ENCODE peak calls at places on chromosomes 1 and 21, in eight cellular contexts. One of them, this sample, is unnamed.

GRCh38 chr1:10429868-10430215 is 391 bp upstream of the CENPS start:
- DNase-seq in colonic mucosa: peak; percentile 30
- DNase-seq in HEK293T: no peak
- DNase-seq in hepatic stellate cell: peak; percentile 24
- DNase-seq in ascending aorta: no peak
- DNase-seq in neuronal stem cell: no peak
- DNase-seq in stimulated activated CD8-positive, alpha-beta memory T cell treated with anti-CD3 and anti-CD28 coated beads, Interleukin-4, amount 100 ng/mL, for 48 hours: peak; percentile 34
- DNase-seq in right lobe of liver: no peak
- DNase-seq in this sample: peak; percentile 34

GRCh38 chr1:1980467-1981141 is 23.0 kb downstream of the CFAP74 start:
- DNase-seq in colonic mucosa: no peak
- DNase-seq in ascending aorta: no peak
- DNase-seq in right lobe of liver: no peak
- DNase-seq in stimulated activated CD8-positive, alpha-beta memory T cell treated with anti-CD3 and anti-CD28 coated beads, Interleukin-4, amount 100 ng/mL, for 48 hours: no peak
- DNase-seq in HEK293T: no peak
- DNase-seq in neuronal stem cell: no peak
- DNase-seq in hepatic stellate cell: no peak
- DNase-seq in this sample: no peak

GRCh38 chr1:52057245-52057644 is 1.1 kb downstream of the BTF3L4 start:
- DNase-seq in stimulated activated CD8-positive, alpha-beta memory T cell treated with anti-CD3 and anti-CD28 coated beads, Interleukin-4, amount 100 ng/mL, for 48 hours: no peak
- DNase-seq in colonic mucosa: no peak
- DNase-seq in neuronal stem cell: no peak
- DNase-seq in HEK293T: no peak
- DNase-seq in hepatic stellate cell: no peak
- DNase-seq in ascending aorta: no peak
- DNase-seq in right lobe of liver: no peak
- DNase-seq in this sample: no peak

GRCh38 chr1:221845650-221846371 is 103.9 kb upstream of the DUSP10 start:
- DNase-seq in right lobe of liver: peak; percentile 44
- DNase-seq in stimulated activated CD8-positive, alpha-beta memory T cell treated with anti-CD3 and anti-CD28 coated beads, Interleukin-4, amount 100 ng/mL, for 48 hours: no peak
- DNase-seq in hepatic stellate cell: no peak
- DNase-seq in ascending aorta: no peak
- DNase-seq in HEK293T: peak; percentile 33
- DNase-seq in neuronal stem cell: no peak
- DNase-seq in colonic mucosa: no peak
- DNase-seq in this sample: no peak

GRCh38 chr1:6511056-6511455 is 19.6 kb upstream of the PLEKHG5 start:
- DNase-seq in colonic mucosa: no peak
- DNase-seq in HEK293T: no peak
- DNase-seq in hepatic stellate cell: no peak
- DNase-seq in ascending aorta: no peak
- DNase-seq in neuronal stem cell: no peak
- DNase-seq in right lobe of liver: no peak
- DNase-seq in stimulated activated CD8-positive, alpha-beta memory T cell treated with anti-CD3 and anti-CD28 coated beads, Interleukin-4, amount 100 ng/mL, for 48 hours: no peak
- DNase-seq in this sample: no peak

GRCh38 chr1:84869750-84870149 is 23.3 kb downstream of the LPAR3 start:
- DNase-seq in ascending aorta: no peak
- DNase-seq in right lobe of liver: no peak
- DNase-seq in stimulated activated CD8-positive, alpha-beta memory T cell treated with anti-CD3 and anti-CD28 coated beads, Interleukin-4, amount 100 ng/mL, for 48 hours: no peak
- DNase-seq in colonic mucosa: no peak
- DNase-seq in HEK293T: no peak
- DNase-seq in hepatic stellate cell: no peak
- DNase-seq in neuronal stem cell: no peak
- DNase-seq in this sample: no peak

GRCh38 chr1:181113061-181113695 is 24.7 kb downstream of the IER5 start:
- DNase-seq in colonic mucosa: no peak
- DNase-seq in HEK293T: no peak
- DNase-seq in neuronal stem cell: no peak
- DNase-seq in ascending aorta: no peak
- DNase-seq in right lobe of liver: no peak
- DNase-seq in stimulated activated CD8-positive, alpha-beta memory T cell treated with anti-CD3 and anti-CD28 coated beads, Interleukin-4, amount 100 ng/mL, for 48 hours: no peak
- DNase-seq in hepatic stellate cell: peak; percentile 72
- DNase-seq in this sample: no peak

GRCh38 chr1:161382214-161383019 is 14.7 kb upstream of the CFAP126 start:
- DNase-seq in colonic mucosa: no peak
- DNase-seq in HEK293T: peak; percentile 54
- DNase-seq in right lobe of liver: no peak
- DNase-seq in neuronal stem cell: peak; percentile 29
- DNase-seq in ascending aorta: peak; percentile 81
- DNase-seq in stimulated activated CD8-positive, alpha-beta memory T cell treated with anti-CD3 and anti-CD28 coated beads, Interleukin-4, amount 100 ng/mL, for 48 hours: no peak
- DNase-seq in hepatic stellate cell: peak; percentile 48
- DNase-seq in this sample: no peak

GRCh38 chr1:196196486-196196885 is 411.8 kb downstream of the KCNT2 start:
- DNase-seq in colonic mucosa: no peak
- DNase-seq in HEK293T: no peak
- DNase-seq in stimulated activated CD8-positive, alpha-beta memory T cell treated with anti-CD3 and anti-CD28 coated beads, Interleukin-4, amount 100 ng/mL, for 48 hours: no peak
- DNase-seq in neuronal stem cell: no peak
- DNase-seq in hepatic stellate cell: no peak
- DNase-seq in ascending aorta: no peak
- DNase-seq in right lobe of liver: no peak
- DNase-seq in this sample: no peak

GRCh38 chr1:210629276-210629675 is 300.6 kb downstream of the HHAT start:
- DNase-seq in hepatic stellate cell: no peak
- DNase-seq in HEK293T: no peak
- DNase-seq in right lobe of liver: no peak
- DNase-seq in neuronal stem cell: no peak
- DNase-seq in colonic mucosa: no peak
- DNase-seq in ascending aorta: no peak
- DNase-seq in stimulated activated CD8-positive, alpha-beta memory T cell treated with anti-CD3 and anti-CD28 coated beads, Interleukin-4, amount 100 ng/mL, for 48 hours: no peak
- DNase-seq in this sample: no peak

GRCh38 chr1:165161130-165161529 is 195.4 kb downstream of the LMX1A start:
- DNase-seq in neuronal stem cell: no peak
- DNase-seq in hepatic stellate cell: no peak
- DNase-seq in HEK293T: no peak
- DNase-seq in ascending aorta: no peak
- DNase-seq in colonic mucosa: no peak
- DNase-seq in right lobe of liver: peak; percentile 52
- DNase-seq in stimulated activated CD8-positive, alpha-beta memory T cell treated with anti-CD3 and anti-CD28 coated beads, Interleukin-4, amount 100 ng/mL, for 48 hours: no peak
- DNase-seq in this sample: no peak

GRCh38 chr1:157156058-157156541 is 17.9 kb upstream of the ETV3 start:
- DNase-seq in neuronal stem cell: peak; percentile 78
- DNase-seq in HEK293T: peak; percentile 89
- DNase-seq in right lobe of liver: peak; percentile 79
- DNase-seq in colonic mucosa: peak; percentile 78
- DNase-seq in stimulated activated CD8-positive, alpha-beta memory T cell treated with anti-CD3 and anti-CD28 coated beads, Interleukin-4, amount 100 ng/mL, for 48 hours: peak; percentile 91
- DNase-seq in hepatic stellate cell: peak; percentile 61
- DNase-seq in ascending aorta: peak; percentile 82
- DNase-seq in this sample: peak; percentile 74

GRCh38 chr1:110254604-110255003 is 44.5 kb downstream of the KCNC4 start:
- DNase-seq in ascending aorta: no peak
- DNase-seq in colonic mucosa: no peak
- DNase-seq in right lobe of liver: no peak
- DNase-seq in HEK293T: no peak
- DNase-seq in stimulated activated CD8-positive, alpha-beta memory T cell treated with anti-CD3 and anti-CD28 coated beads, Interleukin-4, amount 100 ng/mL, for 48 hours: no peak
- DNase-seq in neuronal stem cell: no peak
- DNase-seq in hepatic stellate cell: no peak
- DNase-seq in this sample: no peak

GRCh38 chr1:22709227-22709626 is 1.4 kb upstream of the EPHB2 start:
- DNase-seq in ascending aorta: no peak
- DNase-seq in hepatic stellate cell: no peak
- DNase-seq in colonic mucosa: no peak
- DNase-seq in right lobe of liver: no peak
- DNase-seq in HEK293T: peak; percentile 36
- DNase-seq in neuronal stem cell: no peak
- DNase-seq in stimulated activated CD8-positive, alpha-beta memory T cell treated with anti-CD3 and anti-CD28 coated beads, Interleukin-4, amount 100 ng/mL, for 48 hours: no peak
- DNase-seq in this sample: no peak

GRCh38 chr1:96643519-96643918 is 78.1 kb upstream of the PTBP2 start:
- DNase-seq in stimulated activated CD8-positive, alpha-beta memory T cell treated with anti-CD3 and anti-CD28 coated beads, Interleukin-4, amount 100 ng/mL, for 48 hours: no peak
- DNase-seq in right lobe of liver: no peak
- DNase-seq in ascending aorta: no peak
- DNase-seq in neuronal stem cell: no peak
- DNase-seq in colonic mucosa: no peak
- DNase-seq in hepatic stellate cell: no peak
- DNase-seq in HEK293T: no peak
- DNase-seq in this sample: no peak

GRCh38 chr1:175193339-175193950 is 869 bp upstream of the KIAA0040 start:
- DNase-seq in neuronal stem cell: no peak
- DNase-seq in colonic mucosa: no peak
- DNase-seq in HEK293T: no peak
- DNase-seq in stimulated activated CD8-positive, alpha-beta memory T cell treated with anti-CD3 and anti-CD28 coated beads, Interleukin-4, amount 100 ng/mL, for 48 hours: no peak
- DNase-seq in right lobe of liver: no peak
- DNase-seq in hepatic stellate cell: peak; percentile 22
- DNase-seq in ascending aorta: no peak
- DNase-seq in this sample: no peak

GRCh38 chr21:44265734-44266270 is 4.1 kb upstream of the DNMT3L start:
- DNase-seq in ascending aorta: no peak
- DNase-seq in stimulated activated CD8-positive, alpha-beta memory T cell treated with anti-CD3 and anti-CD28 coated beads, Interleukin-4, amount 100 ng/mL, for 48 hours: no peak
- DNase-seq in HEK293T: no peak
- DNase-seq in right lobe of liver: no peak
- DNase-seq in neuronal stem cell: no peak
- DNase-seq in hepatic stellate cell: no peak
- DNase-seq in colonic mucosa: no peak
- DNase-seq in this sample: no peak

GRCh38 chr1:64505944-64506658 is 36.2 kb downstream of the CACHD1 start:
- DNase-seq in stimulated activated CD8-positive, alpha-beta memory T cell treated with anti-CD3 and anti-CD28 coated beads, Interleukin-4, amount 100 ng/mL, for 48 hours: peak; percentile 33
- DNase-seq in HEK293T: peak; percentile 49
- DNase-seq in colonic mucosa: peak; percentile 63
- DNase-seq in right lobe of liver: no peak
- DNase-seq in hepatic stellate cell: no peak
- DNase-seq in neuronal stem cell: no peak
- DNase-seq in ascending aorta: no peak
- DNase-seq in this sample: peak; percentile 68

GRCh38 chr1:224183591-224184312 is 712 bp downstream of the DEGS1 start:
- DNase-seq in ascending aorta: peak; percentile 75
- DNase-seq in colonic mucosa: peak; percentile 63
- DNase-seq in stimulated activated CD8-positive, alpha-beta memory T cell treated with anti-CD3 and anti-CD28 coated beads, Interleukin-4, amount 100 ng/mL, for 48 hours: peak; percentile 77
- DNase-seq in neuronal stem cell: peak; percentile 51
- DNase-seq in hepatic stellate cell: peak; percentile 80
- DNase-seq in right lobe of liver: peak; percentile 72
- DNase-seq in HEK293T: peak; percentile 78
- DNase-seq in this sample: peak; percentile 80

GRCh38 chr1:174406421-174406820 is 41.3 kb upstream of the GPR52 start:
- DNase-seq in hepatic stellate cell: no peak
- DNase-seq in colonic mucosa: no peak
- DNase-seq in ascending aorta: no peak
- DNase-seq in neuronal stem cell: no peak
- DNase-seq in right lobe of liver: no peak
- DNase-seq in stimulated activated CD8-positive, alpha-beta memory T cell treated with anti-CD3 and anti-CD28 coated beads, Interleukin-4, amount 100 ng/mL, for 48 hours: no peak
- DNase-seq in HEK293T: no peak
- DNase-seq in this sample: no peak